ENCODE peak calls at places on chromosomes 5 and 9, in four cellular contexts. J is neuronal stem cell, A is IMR-90, I is H1. M is an unnamed sample.

GRCh38 chr5:56522972-56523371 is 289.8 kb upstream of the ANKRD55 start:
- DNase-seq in J (no peak), A (peak; percentile 24), I (no peak), M (no peak)

GRCh38 chr5:78573318-78573717 is 75.3 kb downstream of the LHFPL2 start:
- DNase-seq in J (no peak), A (no peak), I (no peak), M (no peak)

GRCh38 chr9:136722969-136723356 is 10.6 kb downstream of the DIPK1B start:
- DNase-seq in J (no peak), A (no peak), I (no peak), M (no peak)

GRCh38 chr5:34001231-34001935 is 6.5 kb downstream of the AMACR start:
- DNase-seq in J (no peak), A (peak; percentile 61), I (no peak), M (peak; percentile 57)

GRCh38 chr9:71285191-71285656 is 163.8 kb upstream of the TRPM3 start:
- DNase-seq in J (peak; percentile 75), A (peak; percentile 54), I (peak; percentile 65), M (peak; percentile 73)

GRCh38 chr5:150599917-150600511 is 40.4 kb upstream of the SYNPO start:
- DNase-seq in J (no peak), A (peak; percentile 86), I (no peak), M (no peak)

GRCh38 chr9:96021616-96022444 is 146.3 kb downstream of the ERCC6L2 start:
- DNase-seq in J (peak; percentile 18), A (no peak), I (peak; percentile 61), M (peak; percentile 29)

GRCh38 chr5:109347252-109347888 is 62.4 kb downstream of the PJA2 start:
- DNase-seq in J (no peak), A (no peak), I (no peak), M (no peak)

GRCh38 chr5:158045696-158046095 is 186.8 kb upstream of the CLINT1 start:
- DNase-seq in J (no peak), A (no peak), I (no peak), M (no peak)

GRCh38 chr5:61754792-61755191 is 422.7 kb downstream of the ZSWIM6 start:
- DNase-seq in J (no peak), A (no peak), I (no peak), M (no peak)

GRCh38 chr5:150175536-150175935 is 9.0 kb downstream of the CDX1 start:
- DNase-seq in J (no peak), A (peak; percentile 25), I (peak; percentile 66), M (peak; percentile 82)

GRCh38 chr5:10913846-10914245 is 152.8 kb upstream of the DAP start:
- DNase-seq in J (no peak), A (peak; percentile 98), I (no peak), M (peak; percentile 29)

GRCh38 chr9:437066-438015 is 222.7 kb downstream of the DOCK8 start:
- DNase-seq in J (no peak), A (peak; percentile 77), I (no peak), M (no peak)

GRCh38 chr5:35884125-35884788 is 27.6 kb downstream of the IL7R start:
- DNase-seq in J (no peak), A (peak; percentile 90), I (no peak), M (peak; percentile 94)

GRCh38 chr9:77764894-77765780 is 117.0 kb upstream of the GNA14 start:
- DNase-seq in J (no peak), A (peak; percentile 80), I (no peak), M (peak; percentile 65)

GRCh38 chr5:14250778-14251711 is 107.9 kb downstream of the TRIO start:
- DNase-seq in J (no peak), A (no peak), I (no peak), M (no peak)

GRCh38 chr5:181194489-181195248 is 10.3 kb downstream of the TRIM7 start:
- DNase-seq in J (no peak), A (no peak), I (no peak), M (no peak)

GRCh38 chr5:3384531-3384930 is 211.1 kb upstream of the IRX1 start:
- DNase-seq in J (no peak), A (no peak), I (no peak), M (no peak)

GRCh38 chr5:43643750-43644149 is 40.8 kb downstream of the NNT start:
- DNase-seq in J (no peak), A (no peak), I (no peak), M (no peak)

GRCh38 chr9:16628421-16628820 is 242.0 kb downstream of the BNC2 start:
- DNase-seq in J (no peak), A (peak; percentile 65), I (no peak), M (no peak)

GRCh38 chr9:125990793-125991220 is 243.6 kb downstream of the PBX3 start:
- DNase-seq in J (no peak), A (no peak), I (no peak), M (no peak)

GRCh38 chr5:180330810-180331646 is 22.1 kb downstream of the GFPT2 start:
- DNase-seq in J (no peak), A (peak; percentile 99), I (no peak), M (peak; percentile 90)

GRCh38 chr9:35650341-35651158 is at the start of gene SIT1:
- DNase-seq in J (no peak), A (no peak), I (peak; percentile 58), M (no peak)

GRCh38 chr9:114179516-114179915 is 24.2 kb downstream of the COL27A1 start:
- DNase-seq in J (no peak), A (no peak), I (no peak), M (no peak)

GRCh38 chr9:114177423-114178064 is 22.2 kb downstream of the COL27A1 start:
- DNase-seq in J (no peak), A (peak; percentile 76), I (no peak), M (no peak)

GRCh38 chr9:114176601-114177295 is 21.4 kb downstream of the COL27A1 start:
- DNase-seq in J (no peak), A (no peak), I (no peak), M (peak; percentile 52)

GRCh38 chr9:114178756-114179450 is 23.6 kb downstream of the COL27A1 start:
- DNase-seq in J (no peak), A (no peak), I (no peak), M (no peak)

DNA sequence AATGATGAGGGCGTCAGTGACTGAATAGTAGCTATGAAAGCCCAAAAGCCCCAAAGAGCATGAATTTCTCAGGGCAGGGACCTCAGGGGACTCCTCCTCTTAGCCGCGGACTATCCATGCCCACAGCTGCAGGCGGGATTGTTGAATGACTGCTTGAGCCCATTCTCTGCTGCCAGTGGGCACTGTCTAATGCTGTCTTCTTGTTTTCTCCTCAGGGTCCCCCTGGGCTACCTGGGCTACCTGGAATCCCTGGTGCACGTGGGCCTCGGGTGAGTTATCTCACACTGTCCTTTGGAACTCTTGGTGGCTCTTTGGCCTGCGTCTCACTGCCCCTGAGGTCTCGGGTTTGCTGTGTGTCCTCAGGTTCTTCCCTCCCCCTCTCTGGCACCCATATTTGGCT is 22.7 kb downstream of the COL27A1 start:
- DNase-seq in J (no peak), A (no peak), I (no peak), M (no peak)
- H3K4ac ChIP-seq in J (no peak overlapping the region), A (peak overlapping the region; percentile 66), I (no peak overlapping the region), M (no peak overlapping the region)

GRCh38 chr5:93208156-93208895 is 372.7 kb downstream of the NR2F1-AS1 start:
- DNase-seq in J (no peak), A (no peak), I (no peak), M (no peak)
- H3K4ac ChIP-seq in J (no peak overlapping the region), A (peak overlapping the region; percentile 1), I (no peak overlapping the region), M (no peak overlapping the region)

DNA sequence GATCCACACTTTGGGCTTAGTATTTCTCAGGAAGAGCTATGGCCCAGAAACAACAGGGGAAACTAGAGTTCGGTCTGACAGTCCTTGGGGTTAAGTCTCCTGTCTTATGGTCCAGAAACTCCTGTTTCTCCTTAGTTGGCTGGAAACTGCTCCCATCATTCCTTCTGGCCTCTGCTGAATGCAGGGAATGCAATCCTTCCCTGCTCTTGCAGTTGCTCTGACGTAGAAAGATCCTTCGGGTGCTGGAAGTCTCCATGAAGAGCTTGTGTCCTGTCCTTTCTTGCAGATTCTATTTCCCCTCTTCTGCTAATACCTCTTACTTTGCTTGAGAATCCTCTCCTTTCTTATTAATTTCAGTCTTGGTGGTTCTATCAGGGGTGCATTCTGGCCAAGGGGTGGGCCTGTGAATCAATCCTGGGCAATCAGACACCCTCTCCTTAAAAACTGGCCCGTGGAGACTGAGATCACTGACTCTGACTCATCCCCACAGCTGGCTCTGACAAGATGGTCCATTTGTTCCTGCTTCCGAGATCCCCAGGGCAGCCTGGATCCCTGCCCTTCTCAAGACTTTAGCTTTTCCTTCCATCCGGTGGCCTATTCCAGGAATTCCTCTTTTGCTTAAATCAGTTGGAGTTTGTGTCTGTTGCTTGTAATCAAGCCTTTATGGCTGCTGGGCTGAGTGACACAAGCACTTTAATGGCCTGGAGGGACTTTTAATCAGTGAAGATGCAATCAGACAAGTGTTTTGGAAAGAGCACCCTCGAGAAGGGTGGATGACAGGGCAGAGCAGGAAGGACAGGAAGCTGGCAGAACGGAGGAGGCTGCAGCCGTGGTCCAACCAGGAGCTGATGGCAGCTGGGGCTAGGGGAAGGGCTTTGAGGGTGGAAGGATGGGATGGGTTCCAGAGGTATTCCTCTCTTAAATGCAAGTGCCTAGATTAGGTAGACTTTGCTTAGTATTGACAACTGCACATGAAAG is 23.7 kb downstream of the PTGS1 start:
- DNase-seq in J (no peak), A (peak; percentile 95), I (no peak), M (no peak)
- H3K4ac ChIP-seq in J (no peak overlapping the region), A (peak overlapping the region; percentile 81), I (no peak overlapping the region), M (no peak overlapping the region)

GRCh38 chr9:133972041-133972970 is 19.8 kb downstream of the VAV2 start:
- DNase-seq in J (no peak), A (no peak), I (no peak), M (no peak)

GRCh38 chr9:133975511-133975910 is 16.6 kb downstream of the VAV2 start:
- DNase-seq in J (no peak), A (no peak), I (no peak), M (no peak)

GRCh38 chr9:133974631-133975341 is 17.3 kb downstream of the VAV2 start:
- DNase-seq in J (no peak), A (no peak), I (no peak), M (no peak)

GRCh38 chr9:133973111-133973790 is 18.9 kb downstream of the VAV2 start:
- DNase-seq in J (no peak), A (no peak), I (no peak), M (no peak)

DNA sequence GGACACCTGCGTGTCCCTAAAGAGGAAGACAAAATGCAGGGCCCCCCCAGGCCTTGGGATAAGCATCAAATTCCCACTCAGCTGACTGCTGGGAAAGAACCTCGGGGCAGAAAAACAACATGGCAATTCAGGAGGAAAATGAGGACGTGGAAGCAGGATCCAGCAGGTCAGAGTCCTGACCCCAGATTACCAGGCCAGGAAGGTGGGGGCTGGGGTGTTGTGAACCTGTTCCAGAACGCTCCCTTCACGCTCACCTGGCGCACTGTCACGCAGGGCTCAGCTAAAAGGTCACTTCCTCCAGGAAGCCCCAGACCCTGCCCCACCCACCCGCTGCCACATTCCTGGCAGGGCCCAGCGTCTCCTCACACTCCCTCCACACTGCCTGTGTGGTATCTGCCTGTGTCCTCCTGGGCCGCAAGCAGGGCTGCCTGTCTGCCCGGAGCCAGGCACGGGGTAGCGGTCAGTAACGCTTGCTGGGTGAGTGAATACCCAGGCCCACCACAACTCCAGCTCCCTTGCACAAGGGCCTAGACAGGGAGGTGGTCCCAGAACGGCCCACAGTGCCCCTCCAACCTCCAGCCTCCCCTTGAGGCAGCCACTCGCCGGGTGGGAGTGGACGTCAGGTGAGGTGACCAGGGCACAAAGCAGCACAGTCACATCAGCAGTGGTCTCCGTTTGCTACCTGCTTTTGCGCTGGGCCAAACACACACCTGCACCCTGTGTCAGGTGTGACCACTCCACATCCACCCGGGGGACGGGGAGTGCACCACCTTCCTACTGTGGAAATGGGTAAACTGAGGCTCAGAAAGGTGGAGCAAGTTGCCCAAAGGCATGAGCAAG is 18.1 kb downstream of the VAV2 start:
- DNase-seq in J (no peak), A (no peak), I (no peak), M (peak; percentile 38)
- H3K4ac ChIP-seq in J (no peak overlapping the region), A (no peak overlapping the region), I (no peak overlapping the region), M (no peak overlapping the region)

M was measured in mesendoderm.